ENCODE peak calls at places on chromosomes 16 and 17, in four cellular contexts. K is CD8-positive, alpha-beta memory T cell; T is effector memory CD4-positive, alpha-beta T cell; M is tibial artery. W is an unnamed sample.

GRCh38 chr16:745739-746138 is 4.9 kb upstream of the CIAO3 start:
- DNase-seq in K (no peak), T (no peak), M (no peak), W (no peak)

GRCh38 chr16:79618712-79619050 is 18.1 kb upstream of the MAF start:
- DNase-seq in K (no peak), T (no peak), M (no peak), W (no peak)

GRCh38 chr17:68972119-68972704 is 17.0 kb upstream of the ABCA8 start:
- DNase-seq in K (no peak), T (no peak), M (no peak), W (no peak)

GRCh38 chr16:23318639-23319038 is 16.5 kb downstream of the SCNN1B start:
- DNase-seq in K (no peak), T (no peak), M (peak; percentile 21), W (no peak)

GRCh38 chr16:80992676-80993292 is 13.9 kb downstream of the CMC2 start:
- DNase-seq in K (no peak), T (no peak), M (no peak), W (no peak)

GRCh38 chr16:65579050-65579449 is 457.2 kb upstream of the CDH11 start:
- DNase-seq in K (no peak), T (no peak), M (no peak), W (no peak)

GRCh38 chr17:65055280-65055707 is 1.2 kb downstream of the GNA13 start:
- DNase-seq in K (no peak), T (no peak), M (no peak), W (no peak)

GRCh38 chr16:79876332-79876730 is 275.8 kb upstream of the MAF start:
- DNase-seq in K (no peak), T (no peak), M (no peak), W (no peak)

GRCh38 chr17:1753767-1754429 is 8.0 kb upstream of the SERPINF1 start:
- DNase-seq in K (no peak), T (no peak), M (no peak), W (no peak)

GRCh38 chr17:79841369-79842135 is 2.3 kb upstream of the CBX4 start:
- DNase-seq in K (no peak), T (no peak), M (no peak), W (no peak)

GRCh38 chr17:20045476-20045875 is 36.3 kb downstream of the SPECC1 start:
- DNase-seq in K (no peak), T (no peak), M (no peak), W (no peak)

GRCh38 chr16:52873997-52874500 is 178.6 kb downstream of the CHD9NB start:
- DNase-seq in K (no peak), T (no peak), M (no peak), W (no peak)

GRCh38 chr17:77133087-77133633 is 7.6 kb upstream of the SEC14L1 start:
- DNase-seq in K (no peak), T (no peak), M (no peak), W (no peak)

GRCh38 chr17:15900871-15901270 is 44.1 kb upstream of the ADORA2B start:
- DNase-seq in K (no peak), T (no peak), M (no peak), W (no peak)

GRCh38 chr17:40346061-40346767 is 18.3 kb downstream of the GJD3 start:
- DNase-seq in K (no peak), T (no peak), M (no peak), W (no peak)

GRCh38 chr16:24015923-24016322 is 180.1 kb downstream of the PRKCB start:
- DNase-seq in K (no peak), T (no peak), M (no peak), W (no peak)

GRCh38 chr17:45384047-45384799 is 48.4 kb downstream of the ARHGAP27 start:
- DNase-seq in K (no peak), T (no peak), M (no peak), W (no peak)

GRCh38 chr17:50689251-50689650 is 18.5 kb downstream of the ANKRD40 start:
- DNase-seq in K (no peak), T (no peak), M (peak; percentile 64), W (no peak)

GRCh38 chr16:53131363-53132071 is 76.7 kb downstream of the CHD9 start:
- DNase-seq in K (peak; percentile 44), T (peak; percentile 47), M (peak; percentile 84), W (peak; percentile 65)

GRCh38 chr17:65359016-65359415 is 202.4 kb downstream of the AXIN2 start:
- DNase-seq in K (no peak), T (no peak), M (no peak), W (no peak)

GRCh38 chr17:28397275-28397674 is 8.7 kb downstream of the SLC46A1 start:
- DNase-seq in K (no peak), T (no peak), M (no peak), W (no peak)

GRCh38 chr16:23103603-23104002 is 45.6 kb downstream of the USP31 start:
- DNase-seq in K (no peak), T (no peak), M (no peak), W (no peak)

GRCh38 chr17:76565728-76566612 is 19.7 kb downstream of the ST6GALNAC2 start:
- DNase-seq in K (no peak), T (no peak), M (no peak), W (no peak)

GRCh38 chr16:75304521-75305363 is 53.3 kb upstream of the BCAR1 start:
- DNase-seq in K (no peak), T (no peak), M (peak; percentile 74), W (peak; percentile 35)

GRCh38 chr16:9007177-9007794 is 43.6 kb upstream of the USP7 start:
- DNase-seq in K (no peak), T (no peak), M (no peak), W (no peak)

GRCh38 chr16:88784074-88784855 is 755 bp downstream of the PIEZO1 start:
- DNase-seq in K (peak; percentile 38), T (no peak), M (peak; percentile 92), W (peak; percentile 72)

GRCh38 chr17:65158081-65158480 is 20.9 kb downstream of the RGS9 start:
- DNase-seq in K (no peak), T (no peak), M (no peak), W (no peak)

GRCh38 chr17:79981090-79981489 is 54.6 kb downstream of the TBC1D16 start:
- DNase-seq in K (no peak), T (no peak), M (peak; percentile 51), W (no peak)

GRCh38 chr17:27756467-27757371 is 43.6 kb downstream of the NOS2 start:
- DNase-seq in K (peak; percentile 14), T (peak; percentile 6), M (peak; percentile 63), W (peak; percentile 37)

GRCh38 chr16:81478876-81479496 is 34.4 kb downstream of the CMIP start:
- DNase-seq in K (no peak), T (no peak), M (no peak), W (no peak)

GRCh38 chr17:30372755-30373154 is 6.0 kb upstream of the CPD start:
- DNase-seq in K (no peak), T (no peak), M (no peak), W (no peak)

GRCh38 chr17:58680038-58680369 is 11.8 kb downstream of the TEX14 start:
- DNase-seq in K (no peak), T (no peak), M (no peak), W (no peak)

GRCh38 chr17:38879878-38880727 is 10.2 kb downstream of the LASP1 start:
- DNase-seq in K (no peak), T (no peak), M (no peak), W (peak; percentile 32)

GRCh38 chr17:73584049-73584448 is 60.2 kb downstream of the SDK2 start:
- DNase-seq in K (no peak), T (no peak), M (no peak), W (no peak)

GRCh38 chr17:73586153-73586906 is 57.9 kb downstream of the SDK2 start:
- DNase-seq in K (no peak), T (no peak), M (no peak), W (no peak)

GRCh38 chr17:73586921-73587680 is 57.1 kb downstream of the SDK2 start:
- DNase-seq in K (no peak), T (no peak), M (no peak), W (peak; percentile 51)

GRCh38 chr17:73584987-73585386 is 59.3 kb downstream of the SDK2 start:
- DNase-seq in K (no peak), T (no peak), M (no peak), W (no peak)

GRCh38 chr17:73585583-73585982 is 58.7 kb downstream of the SDK2 start:
- DNase-seq in K (no peak), T (no peak), M (no peak), W (no peak)
- H3K27me3 ChIP-seq in K (no peaks in the 10 kb centered on the region), T (no peaks in the 10 kb centered on the region), M (peaks cover 11% of the 10 kb centered on the region), W (no peaks in the 10 kb centered on the region)

GRCh38 chr17:41691031-41691777 is 2.5 kb downstream of the EIF1 start:
- DNase-seq in K (peak; percentile 34), T (no peak), M (no peak), W (no peak)

GRCh38 chr17:41692722-41693521 is 4.2 kb downstream of the EIF1 start:
- DNase-seq in K (peak; percentile 37), T (no peak), M (no peak), W (no peak)

GRCh38 chr17:41697122-41697962 is 8.7 kb downstream of the EIF1 start:
- DNase-seq in K (no peak), T (no peak), M (peak; percentile 87), W (peak; percentile 44)

GRCh38 chr17:41695134-41695661 is 6.5 kb downstream of the EIF1 start:
- DNase-seq in K (no peak), T (no peak), M (no peak), W (no peak)

DNA sequence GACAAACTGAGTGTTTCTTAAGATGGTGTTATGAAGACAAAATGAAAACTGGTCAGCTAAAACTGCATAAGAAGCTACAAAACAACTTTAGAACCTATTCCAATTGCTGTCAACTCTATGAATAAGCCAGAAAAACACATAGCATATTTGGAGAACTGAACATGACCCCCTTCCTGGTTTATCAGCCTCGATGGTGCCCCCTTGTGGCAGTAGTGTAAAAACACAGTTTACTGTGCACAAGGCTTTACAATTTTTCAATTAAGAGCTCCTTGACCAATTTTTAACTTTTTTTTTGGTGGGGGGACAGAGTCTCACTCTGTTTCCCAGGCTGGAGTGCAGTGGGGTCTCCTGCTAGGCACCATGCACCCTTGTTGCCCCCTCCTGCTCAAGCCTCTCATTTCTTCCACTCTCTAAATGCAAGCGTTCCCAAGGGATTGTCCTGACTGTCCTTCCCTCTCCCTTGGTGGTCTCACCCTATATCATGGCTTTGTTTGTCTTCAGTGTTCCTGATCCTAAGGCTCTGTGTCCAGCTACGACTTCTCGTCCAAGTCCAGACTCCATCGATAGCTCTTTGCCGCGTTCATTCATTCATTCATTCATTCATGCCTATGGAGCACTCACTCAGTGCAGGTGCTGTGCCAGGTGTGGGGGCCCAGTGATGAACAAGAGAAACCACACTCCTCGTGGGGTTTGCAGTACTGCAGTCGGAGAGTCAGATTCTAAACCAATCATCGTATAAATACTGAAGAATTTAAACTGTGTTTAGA is 7.5 kb downstream of the EIF1 start:
- DNase-seq in K (peak; percentile 67), T (peak; percentile 43), M (peak; percentile 77), W (peak; percentile 73)
- H3K4me3 ChIP-seq in K (no peak overlapping the region), T (no peak overlapping the region), M (no peak overlapping the region), W (no peak overlapping the region)

GRCh38 chr17:74888440-74888839 is 5.0 kb downstream of the FADS6 start:
- DNase-seq in K (no peak), T (no peak), M (no peak), W (no peak)
- H3K27me3 ChIP-seq in K (peaks cover 12% of the 10 kb centered on the region), T (peaks cover 12% of the 10 kb centered on the region), M (peaks cover 64% of the 10 kb centered on the region), W (peaks cover 50% of the 10 kb centered on the region)

GRCh38 chr16:28986492-28986891 is 1.6 kb downstream of the LAT start:
- DNase-seq in K (no peak), T (no peak), M (no peak), W (no peak)

GRCh38 chr16:28984619-28985135 is at the start of gene LAT:
- DNase-seq in K (peak; percentile 78), T (peak; percentile 74), M (no peak), W (peak; percentile 39)

GRCh38 chr16:28985206-28985605 is 354 bp downstream of the LAT start:
- DNase-seq in K (no peak), T (no peak), M (no peak), W (no peak)

GRCh38 chr16:28984091-28984490 is 761 bp upstream of the LAT start:
- DNase-seq in K (no peak), T (no peak), M (no peak), W (no peak)

GRCh38 chr16:28985611-28986041 is 774 bp downstream of the LAT start:
- DNase-seq in K (no peak), T (no peak), M (no peak), W (no peak)
- H3K4me3 ChIP-seq in K (peak overlapping the region; percentile 88), T (peak overlapping the region; percentile 95), M (no peak overlapping the region), W (no peak overlapping the region)

W was measured in heart right ventricle.